ENCODE peak calls at places on chromosomes 11 and 22, in four cellular contexts. One of them, this sample, is unnamed.

GRCh38 chr11:64239662-64240466 is 1.0 kb upstream of the FKBP2 start:
- DNase-seq in NCI-H2029: peak; percentile 82
- DNase-seq in memory B cell: no peak
- DNase-seq in GM12891: no peak
- DNase-seq in this sample: no peak

GRCh38 chr22:50306753-50307749 is at the start of gene PLXNB2:
- DNase-seq in NCI-H2029: peak; percentile 48
- DNase-seq in memory B cell: no peak
- DNase-seq in GM12891: peak; percentile 84
- DNase-seq in this sample: no peak

GRCh38 chr11:95512177-95512576 is 277.4 kb downstream of the FAM76B start:
- DNase-seq in NCI-H2029: no peak
- DNase-seq in memory B cell: no peak
- DNase-seq in GM12891: no peak
- DNase-seq in this sample: no peak

GRCh38 chr22:31621507-31622160 is 40.4 kb downstream of the PISD start:
- DNase-seq in NCI-H2029: no peak
- DNase-seq in memory B cell: no peak
- DNase-seq in GM12891: no peak
- DNase-seq in this sample: no peak

GRCh38 chr11:102545701-102546100 is 15.2 kb upstream of the MMP7 start:
- DNase-seq in NCI-H2029: no peak
- DNase-seq in memory B cell: no peak
- DNase-seq in GM12891: no peak
- DNase-seq in this sample: no peak

GRCh38 chr11:27390959-27391326 is 27.9 kb upstream of the CCDC34 start:
- DNase-seq in NCI-H2029: no peak
- DNase-seq in memory B cell: no peak
- DNase-seq in GM12891: no peak
- DNase-seq in this sample: no peak

GRCh38 chr11:123509737-123510578 is 79.9 kb downstream of the GRAMD1B start:
- DNase-seq in NCI-H2029: no peak
- DNase-seq in memory B cell: no peak
- DNase-seq in GM12891: no peak
- DNase-seq in this sample: no peak

GRCh38 chr11:92411431-92411830 is 186.8 kb downstream of the FAT3 start:
- DNase-seq in NCI-H2029: no peak
- DNase-seq in memory B cell: no peak
- DNase-seq in GM12891: no peak
- DNase-seq in this sample: no peak

GRCh38 chr22:26977741-26978140 is 320.4 kb downstream of the MIAT start:
- DNase-seq in NCI-H2029: no peak
- DNase-seq in memory B cell: no peak
- DNase-seq in GM12891: no peak
- DNase-seq in this sample: no peak

GRCh38 chr22:25071720-25072119 is 119.2 kb downstream of the KIAA1671 start:
- DNase-seq in NCI-H2029: no peak
- DNase-seq in memory B cell: no peak
- DNase-seq in GM12891: no peak
- DNase-seq in this sample: no peak

GRCh38 chr11:57131080-57131790 is 50.5 kb upstream of the LRRC55 start:
- DNase-seq in NCI-H2029: no peak
- DNase-seq in memory B cell: no peak
- DNase-seq in GM12891: no peak
- DNase-seq in this sample: no peak

GRCh38 chr11:1733716-1734351 is 16.6 kb downstream of the IFITM10 start:
- DNase-seq in NCI-H2029: no peak
- DNase-seq in memory B cell: no peak
- DNase-seq in GM12891: no peak
- DNase-seq in this sample: no peak

GRCh38 chr22:40423882-40424640 is 53.7 kb downstream of the SGSM3 start:
- DNase-seq in NCI-H2029: no peak
- DNase-seq in memory B cell: no peak
- DNase-seq in GM12891: no peak
- DNase-seq in this sample: no peak

GRCh38 chr11:78392854-78393253 is 24.8 kb downstream of the GAB2 start:
- DNase-seq in NCI-H2029: no peak
- DNase-seq in memory B cell: no peak
- DNase-seq in GM12891: no peak
- DNase-seq in this sample: no peak

This sample was measured in DMS79.